ENCODE peak calls at places on chromosomes 12 and 14, in ten cellular contexts. L is lower leg skin, V is psoas muscle, X is endothelial cell, S is PC-3, Z is sigmoid colon, R is cardiac muscle cell, K is fibroblast of the aortic adventitia, O is Calu3, I is epithelial cell of proximal tubule. Q is an unnamed sample.

GRCh38 chr12:47981496-47982260 is 18.3 kb downstream of the TMEM106C start:
- DNase-seq in L (no peak), R (no peak), Z (no peak), V (peak), K (no peak), O (no peak), I (no peak), X (no peak), S (no peak), Q (no peak)

GRCh38 chr12:130920711-130921381 is 32.9 kb upstream of the ADGRD1 start:
- DNase-seq in L (peak), X (no peak), Z (peak), R (no peak), O (no peak), V (peak), K (peak), I (no peak), S (no peak), Q (no peak)

GRCh38 chr14:71710001-71710400 is 222.2 kb upstream of the RGS6 start:
- DNase-seq in L (no peak), O (no peak), V (no peak), Z (no peak), X (no peak), I (no peak), R (no peak), K (no peak), S (no peak), Q (no peak)

GRCh38 chr14:53955671-53956426 is 776 bp downstream of the BMP4 start:
- DNase-seq in V (peak), S (no peak), I (no peak), O (peak), L (peak), K (peak), X (peak), R (peak), Z (peak), Q (no peak)

GRCh38 chr12:57471-57980 is 9.0 kb upstream of the IQSEC3 start:
- DNase-seq in O (no peak), Z (no peak), V (no peak), K (no peak), X (no peak), S (no peak), R (no peak), L (no peak), I (no peak), Q (no peak)

GRCh38 chr14:71645656-71646055 is 286.6 kb upstream of the RGS6 start:
- DNase-seq in X (no peak), O (no peak), K (peak), R (no peak), L (no peak), Z (no peak), V (no peak), S (no peak), I (no peak), Q (no peak)

GRCh38 chr12:123232472-123232806 is 502 bp downstream of the MPHOSPH9 start:
- DNase-seq in V (no peak), K (no peak), X (no peak), Z (no peak), R (no peak), S (no peak), I (no peak), O (no peak), L (peak), Q (no peak)

GRCh38 chr12:57726884-57727757 is 11.4 kb downstream of the AGAP2 start:
- DNase-seq in K (no peak), I (no peak), X (peak), Z (no peak), V (peak), S (no peak), L (peak), R (peak), O (no peak), Q (no peak)

GRCh38 chr12:22518067-22518719 is 26.1 kb downstream of the C2CD5 start:
- DNase-seq in O (peak), K (peak), S (peak), L (peak), R (no peak), X (no peak), V (no peak), Z (no peak), I (no peak), Q (no peak)

GRCh38 chr14:101131451-101131916 is 228.0 kb upstream of the RTL1 start:
- DNase-seq in I (no peak), Z (no peak), R (no peak), L (no peak), X (no peak), K (no peak), O (no peak), S (no peak), V (peak), Q (no peak)

GRCh38 chr12:109130755-109131521 is 14.6 kb downstream of the ACACB start:
- DNase-seq in R (peak), Z (peak), S (no peak), V (peak), O (no peak), K (no peak), X (no peak), L (no peak), I (no peak), Q (no peak)

GRCh38 chr12:70809887-70810286 is 110.7 kb downstream of the PTPRR start:
- DNase-seq in X (no peak), K (no peak), S (peak), O (no peak), V (no peak), R (no peak), L (no peak), Z (no peak), I (no peak), Q (no peak)

GRCh38 chr12:114869091-114869834 is 185.3 kb upstream of the TBX3 start:
- DNase-seq in X (no peak), I (no peak), S (peak), K (peak), O (no peak), R (no peak), V (no peak), Z (no peak), L (no peak), Q (no peak)

GRCh38 chr14:99786423-99787051 is 6.7 kb upstream of the EML1 start:
- DNase-seq in R (no peak), V (no peak), I (no peak), K (no peak), O (no peak), L (no peak), Z (no peak), X (no peak), S (no peak), Q (no peak)

GRCh38 chr12:86838709-86839108 is 582.5 kb upstream of the MGAT4C start:
- DNase-seq in O (no peak), L (no peak), Z (no peak), V (no peak), X (no peak), I (no peak), S (no peak), R (no peak), K (peak), Q (no peak)

GRCh38 chr14:59986556-59987059 is 66.7 kb downstream of the LRRC9 start:
- DNase-seq in K (no peak), O (no peak), S (peak), R (no peak), Z (no peak), X (no peak), I (no peak), V (no peak), L (no peak), Q (no peak)

GRCh38 chr12:32309811-32310755 is 89.3 kb upstream of the FGD4 start:
- DNase-seq in O (no peak), K (peak), V (no peak), S (no peak), I (peak), L (no peak), X (no peak), R (peak), Z (no peak), Q (no peak)

GRCh38 chr12:32307352-32307751 is 92.0 kb upstream of the FGD4 start:
- DNase-seq in R (no peak), X (no peak), V (no peak), Z (no peak), S (no peak), O (no peak), L (no peak), K (no peak), I (no peak), Q (no peak)

GRCh38 chr12:32312049-32312670 is 87.2 kb upstream of the FGD4 start:
- DNase-seq in L (no peak), S (peak), O (peak), R (peak), V (no peak), K (peak), I (peak), X (peak), Z (no peak), Q (no peak)
- TF ChIP-seq CTCF in L (no peak), S (peak), O (peak), R (peak), V (peak), K (peak), I (peak), X (peak), Z (peak), Q (peak)

GRCh38 chr14:88559852-88560251 is 3.0 kb upstream of the ZC3H14 start:
- DNase-seq in K (peak), I (no peak), Z (no peak), V (no peak), X (no peak), O (no peak), S (peak), R (no peak), L (no peak), Q (no peak)
- TF ChIP-seq CTCF in K (peak), I (peak), Z (no peak), V (peak), X (no peak), O (no peak), S (peak), R (peak), L (no peak), Q (peak)

GRCh38 chr12:30134229-30134628 is 350.5 kb upstream of the TMTC1 start:
- DNase-seq in S (peak), K (no peak), Z (no peak), X (no peak), R (peak), L (no peak), V (no peak), O (no peak), I (no peak), Q (no peak)
- TF ChIP-seq CTCF in S (peak), K (no peak), Z (no peak), X (peak), R (no peak), L (no peak), V (no peak), O (peak), I (no peak), Q (no peak)

GRCh38 chr12:124774462-124775167 is 89.0 kb downstream of the SCARB1 start:
- DNase-seq in Z (peak), L (no peak), S (peak), X (no peak), V (no peak), O (no peak), R (no peak), I (no peak), K (peak), Q (no peak)
- TF ChIP-seq CTCF in Z (no peak), L (no peak), S (peak), X (no peak), V (no peak), O (no peak), R (no peak), I (no peak), K (peak), Q (no peak)

DNA sequence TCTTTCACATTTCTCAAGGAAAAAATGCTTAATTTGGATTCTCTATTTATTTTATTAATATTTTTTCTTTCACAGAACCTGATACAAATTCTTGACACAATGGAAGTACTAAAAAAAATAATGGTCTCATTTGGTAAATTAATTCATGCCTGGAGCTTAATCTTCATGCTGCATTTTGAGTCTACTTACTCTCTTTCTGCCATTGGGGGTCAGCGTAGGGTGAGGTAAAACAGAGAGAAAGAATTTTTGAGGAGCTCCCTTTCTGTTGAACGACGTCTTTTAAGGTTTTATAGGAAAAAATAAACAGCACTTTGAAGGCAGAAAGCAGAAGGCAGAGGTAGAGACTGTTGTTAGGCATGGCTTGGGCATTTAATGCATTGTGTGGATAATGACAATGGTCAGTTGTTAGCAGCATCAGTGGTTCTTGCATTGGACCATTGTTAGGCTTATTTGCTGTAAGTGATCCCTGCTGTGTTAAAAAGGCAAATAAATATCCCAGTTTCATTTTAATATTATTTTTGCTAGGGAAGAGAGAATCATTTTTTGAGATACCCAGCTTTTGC is 557.2 kb upstream of the STXBP6 start:
- DNase-seq in R (no peak), O (no peak), Z (no peak), K (no peak), X (no peak), L (no peak), V (no peak), S (no peak), I (no peak), Q (no peak)
- TF ChIP-seq CTCF in R (no peak), O (no peak), Z (no peak), K (no peak), X (no peak), L (no peak), V (no peak), S (no peak), I (no peak), Q (no peak)

GRCh38 chr12:1778911-1779310 is 41.5 kb upstream of the LRTM2 start:
- DNase-seq in K (peak), O (no peak), I (no peak), Z (no peak), V (no peak), R (no peak), L (no peak), S (no peak), X (no peak), Q (no peak)
- TF ChIP-seq CTCF in K (no peak), O (no peak), I (no peak), Z (no peak), V (no peak), R (no peak), L (no peak), S (no peak), X (no peak), Q (no peak)